ENCODE peak calls at places on chromosome 11, in four cellular contexts. L is NCI-H774; Q is stimulated activated CD8-positive, alpha-beta memory T cell treated with anti-CD3 and anti-CD28 coated beads, Interleukin-15, amount 100 ng/mL, for 4 hours; P is ovary. F is an unnamed sample.

GRCh38 chr11:117796456-117797428 is at the start of gene DSCAML1:
- DNase-seq in P (peak), Q (no peak), L (peak), F (peak)

GRCh38 chr11:46107408-46107718 is 13.9 kb downstream of the PHF21A start:
- DNase-seq in L (no peak), P (no peak), Q (no peak), F (no peak)

GRCh38 chr11:31809857-31810778 is 1.0 kb downstream of the PAX6 start:
- DNase-seq in Q (no peak), P (no peak), L (peak), F (no peak)

GRCh38 chr11:19087658-19088057 is 27.1 kb upstream of the MRGPRX2 start:
- DNase-seq in P (no peak), L (no peak), Q (no peak), F (no peak)

GRCh38 chr11:74605403-74605802 is 13.0 kb downstream of the POLD3 start:
- DNase-seq in P (no peak), L (no peak), Q (no peak), F (no peak)

GRCh38 chr11:72754544-72755155 is 2.4 kb upstream of the ARAP1 start:
- DNase-seq in Q (no peak), L (no peak), P (no peak), F (no peak)

GRCh38 chr11:450809-451451 is 851 bp downstream of the PTDSS2 start:
- DNase-seq in L (no peak), P (peak), Q (peak), F (peak)

GRCh38 chr11:19398772-19399542 is 158.2 kb upstream of the E2F8 start:
- DNase-seq in P (peak), Q (no peak), L (no peak), F (peak)

GRCh38 chr11:77636738-77637344 is 753 bp downstream of the CLNS1A start:
- DNase-seq in P (no peak), L (no peak), Q (no peak), F (no peak)

GRCh38 chr11:11467278-11467677 is 114.2 kb upstream of the CSNK2A3 start:
- DNase-seq in L (no peak), P (no peak), Q (no peak), F (no peak)

GRCh38 chr11:91947215-91947614 is 277.4 kb upstream of the FAT3 start:
- DNase-seq in Q (no peak), L (peak), P (no peak), F (peak)

GRCh38 chr11:132718711-132719641 is 813.3 kb downstream of the OPCML start:
- DNase-seq in P (no peak), L (no peak), Q (peak), F (peak)

GRCh38 chr11:15737326-15737725 is 619.0 kb downstream of the SOX6 start:
- DNase-seq in Q (no peak), P (no peak), L (no peak), F (no peak)

GRCh38 chr11:66211100-66211499 is 57.3 kb upstream of the RAB1B start:
- DNase-seq in P (no peak), L (no peak), Q (no peak), F (no peak)

GRCh38 chr11:120186799-120187591 is 23.8 kb upstream of the OAF start:
- DNase-seq in Q (no peak), L (no peak), P (peak), F (no peak)

GRCh38 chr11:116792869-116793475 is 1.3 kb upstream of the APOA5 start:
- DNase-seq in L (no peak), Q (no peak), P (no peak), F (no peak)

GRCh38 chr11:59787816-59788215 is 22.8 kb downstream of the MRPL16 start:
- DNase-seq in P (no peak), Q (no peak), L (no peak), F (no peak)

F was measured in testis.